ENCODE peak calls at places on chromosomes 7 and 10, in nine cellular contexts. E, J, O, V, B, P, C, K and H are unnamed samples.

GRCh38 chr7:77685219-77685618 is 11.0 kb upstream of the RSBN1L start:
- DNase-seq in E (no peak), B (no peak), V (no peak), O (no peak), J (no peak), K (no peak), P (no peak), C (peak), H (no peak)

GRCh38 chr7:119842786-119843185 is 430.2 kb upstream of the KCND2 start:
- DNase-seq in K (no peak), V (no peak), O (no peak), C (no peak), B (no peak), E (no peak), J (no peak), P (no peak), H (no peak)

GRCh38 chr10:122021828-122022227 is 32.9 kb downstream of the TACC2 start:
- DNase-seq in K (no peak), E (no peak), J (no peak), O (no peak), C (no peak), P (no peak), V (no peak), B (no peak), H (no peak)

GRCh38 chr7:46396501-46396900 is 475.4 kb upstream of the IGFBP3 start:
- DNase-seq in V (no peak), C (peak), K (no peak), P (no peak), B (no peak), J (no peak), O (no peak), E (no peak), H (no peak)

GRCh38 chr10:45211576-45211975 is 103.8 kb downstream of the OR13A1 start:
- DNase-seq in E (no peak), C (no peak), J (no peak), B (no peak), K (no peak), P (no peak), O (no peak), V (no peak), H (no peak)

GRCh38 chr10:112094984-112095383 is 88.6 kb downstream of the GPAM start:
- DNase-seq in P (no peak), V (no peak), K (no peak), B (no peak), J (no peak), E (no peak), O (no peak), C (no peak), H (no peak)

GRCh38 chr10:106540606-106541005 is 623.9 kb downstream of the SORCS1 start:
- DNase-seq in P (no peak), K (no peak), C (no peak), V (peak), B (no peak), J (no peak), O (no peak), E (no peak), H (no peak)

GRCh38 chr7:72258074-72258473 is 154.1 kb downstream of the CALN1 start:
- DNase-seq in J (no peak), O (no peak), C (no peak), P (no peak), E (no peak), B (no peak), V (no peak), K (no peak), H (no peak)

GRCh38 chr7:23017303-23017702 is 3.4 kb upstream of the HYCC1 start:
- DNase-seq in J (no peak), C (no peak), E (no peak), K (no peak), V (no peak), P (no peak), B (no peak), O (no peak), H (no peak)

GRCh38 chr7:4960363-4960762 is 1.4 kb upstream of the MMD2 start:
- DNase-seq in P (no peak), C (no peak), O (no peak), K (peak), B (no peak), E (peak), V (no peak), J (no peak), H (no peak)

GRCh38 chr10:132408823-132409666 is 12.0 kb downstream of the PWWP2B start:
- DNase-seq in C (no peak), K (no peak), J (no peak), B (no peak), O (no peak), P (peak), V (no peak), E (peak), H (no peak)

GRCh38 chr10:124002391-124003069 is 90.9 kb downstream of the CHST15 start:
- DNase-seq in B (no peak), V (no peak), P (peak), J (no peak), C (no peak), E (no peak), O (no peak), K (peak), H (no peak)

DNA sequence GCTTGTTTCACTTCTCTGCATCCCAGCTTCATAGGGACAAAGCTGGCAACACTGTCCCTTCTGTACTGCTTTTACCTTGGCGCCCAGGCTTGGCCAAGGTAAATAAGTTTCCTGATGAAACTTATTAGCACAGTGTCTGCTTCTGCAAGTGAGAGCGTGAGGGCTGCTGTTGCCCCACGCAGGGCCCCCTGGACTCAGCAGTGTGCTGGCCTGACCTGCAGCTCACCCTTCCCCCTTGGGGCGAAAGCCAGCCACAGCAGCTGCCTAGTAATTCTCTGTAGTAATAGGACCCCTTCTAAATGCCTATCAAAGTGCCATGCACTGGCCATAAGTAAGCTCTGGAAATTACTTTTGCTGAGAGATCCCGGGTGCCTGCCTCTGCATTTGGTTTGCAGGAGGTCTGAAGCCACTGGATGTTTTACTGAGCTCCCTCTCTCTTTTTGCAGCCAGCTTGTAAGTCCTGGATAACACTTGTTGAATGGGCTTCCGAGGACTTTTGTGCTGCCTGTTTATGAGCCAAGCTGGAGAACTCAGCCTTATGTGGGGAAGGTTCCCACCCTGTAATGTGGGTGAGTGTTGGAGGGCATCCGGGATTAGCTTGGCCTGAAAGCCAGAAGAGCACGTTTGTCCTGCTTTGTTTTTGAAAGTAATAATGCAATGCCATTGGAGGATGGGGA is 294.0 kb downstream of the C7orf25 start:
- DNase-seq in J (no peak), O (no peak), V (no peak), K (no peak), E (no peak), C (no peak), B (no peak), P (no peak), H (no peak)
- TF ChIP-seq CTCF in J (no peak), O (no peak), V (peak), K (peak), E (no peak), C (no peak), B (no peak), P (no peak), H (no peak)

GRCh38 chr10:22740180-22740579 is 25.8 kb upstream of the PIP4K2A start:
- DNase-seq in E (no peak), K (no peak), B (no peak), J (no peak), C (peak), P (no peak), O (no peak), V (peak), H (no peak)
- TF ChIP-seq CTCF in E (no peak), K (no peak), B (no peak), J (no peak), C (peak), P (no peak), O (no peak), V (peak), H (no peak)

GRCh38 chr10:117860135-117860534 is 186.6 kb downstream of the RAB11FIP2 start:
- DNase-seq in P (no peak), B (no peak), K (no peak), O (no peak), V (no peak), J (no peak), C (no peak), E (no peak), H (no peak)
- TF ChIP-seq CTCF in P (no peak), B (no peak), K (no peak), O (no peak), V (no peak), J (no peak), C (no peak), E (no peak), H (no peak)

GRCh38 chr7:44124822-44125202 is 1.5 kb upstream of the POLD2 start:
- DNase-seq in C (no peak), B (no peak), J (no peak), O (no peak), K (no peak), V (no peak), P (no peak), E (no peak), H (no peak)
- TF ChIP-seq CTCF in C (no peak), B (no peak), J (no peak), O (no peak), K (no peak), V (no peak), P (no peak), E (no peak), H (no peak)

GRCh38 chr7:144656960-144657359 is 178.9 kb downstream of the TPK1 start:
- DNase-seq in E (no peak), P (no peak), C (no peak), O (no peak), J (no peak), K (no peak), V (no peak), B (no peak), H (peak)
- TF ChIP-seq CTCF in E (no peak), P (no peak), C (no peak), O (no peak), J (no peak), K (no peak), V (no peak), B (peak), H (no peak)

DNA sequence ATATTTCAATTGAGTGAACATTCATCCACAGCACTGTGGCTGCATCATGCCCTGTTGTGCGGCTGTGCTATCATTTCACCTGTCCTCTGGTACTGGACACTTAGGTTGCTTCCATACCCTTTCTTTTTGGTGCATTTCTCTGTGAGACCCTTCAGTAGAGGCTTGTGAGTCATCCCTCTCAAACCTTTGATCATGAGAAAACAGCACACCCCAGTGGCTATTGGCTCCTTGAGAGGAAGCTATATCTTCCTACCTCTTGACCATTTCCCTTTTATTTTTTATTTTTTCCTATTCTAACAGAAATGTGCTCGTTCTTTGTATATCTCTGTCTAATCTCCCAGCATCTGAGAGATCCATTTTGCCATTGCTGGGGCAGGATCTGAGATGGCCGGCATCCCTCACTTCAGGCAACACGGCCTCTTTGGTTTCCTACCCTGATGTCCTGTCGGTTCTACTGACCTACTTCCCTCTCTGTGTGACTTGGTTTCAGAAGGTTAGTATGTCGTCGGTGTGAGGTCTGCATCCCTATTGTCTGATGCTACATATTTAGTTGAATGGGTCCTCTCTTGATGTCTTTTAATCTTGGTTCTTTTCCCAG is 23.8 kb upstream of the PIK3AP1 start:
- DNase-seq in O (no peak), E (no peak), P (no peak), V (peak), K (no peak), J (no peak), B (no peak), C (peak), H (peak)
- TF ChIP-seq CTCF in O (no peak), E (no peak), P (no peak), V (peak), K (peak), J (no peak), B (peak), C (peak), H (peak)